ENCODE peak calls at places on chromosomes 11 and 22, in five cellular contexts. One of them, this sample, is unnamed.

GRCh38 chr22:19105867-19106802 is 16.1 kb downstream of the DGCR2 start:
- DNase-seq in GM12878: no peak
- DNase-seq in A549: peak
- DNase-seq in HepG2: no peak
- DNase-seq in K562: peak
- DNase-seq in this sample: no peak

GRCh38 chr11:57779275-57779674 is 17.7 kb downstream of the CTNND1 start:
- DNase-seq in A549: peak
- DNase-seq in GM12878: no peak
- DNase-seq in HepG2: peak
- DNase-seq in K562: no peak
- DNase-seq in this sample: no peak

GRCh38 chr11:60914620-60915249 is 777 bp downstream of the TMEM109 start:
- DNase-seq in GM12878: no peak
- DNase-seq in HepG2: no peak
- DNase-seq in A549: peak
- DNase-seq in K562: peak
- DNase-seq in this sample: peak

GRCh38 chr11:44229664-44230063 is 80.3 kb downstream of the ALX4 start:
- DNase-seq in HepG2: no peak
- DNase-seq in GM12878: no peak
- DNase-seq in K562: no peak
- DNase-seq in A549: no peak
- DNase-seq in this sample: no peak

GRCh38 chr22:41052661-41053490 is 39.5 kb upstream of the EP300 start:
- DNase-seq in HepG2: peak
- DNase-seq in GM12878: no peak
- DNase-seq in A549: no peak
- DNase-seq in K562: no peak
- DNase-seq in this sample: no peak

GRCh38 chr11:87455180-87455579 is 417.4 kb downstream of the TMEM135 start:
- DNase-seq in A549: no peak
- DNase-seq in HepG2: no peak
- DNase-seq in K562: no peak
- DNase-seq in GM12878: no peak
- DNase-seq in this sample: no peak

GRCh38 chr11:122394326-122394725 is 261.2 kb upstream of the UBASH3B start:
- DNase-seq in A549: no peak
- DNase-seq in K562: no peak
- DNase-seq in HepG2: no peak
- DNase-seq in GM12878: no peak
- DNase-seq in this sample: no peak

GRCh38 chr11:79439430-79439892 is 1.4 kb downstream of the TENM4 start:
- DNase-seq in HepG2: no peak
- DNase-seq in GM12878: no peak
- DNase-seq in A549: no peak
- DNase-seq in K562: no peak
- DNase-seq in this sample: no peak

GRCh38 chr11:44865866-44866272 is 84.8 kb downstream of the TP53I11 start:
- DNase-seq in HepG2: no peak
- DNase-seq in K562: no peak
- DNase-seq in A549: no peak
- DNase-seq in GM12878: no peak
- DNase-seq in this sample: no peak

GRCh38 chr11:73324116-73324515 is 16.0 kb downstream of the ARHGEF17 start:
- DNase-seq in HepG2: no peak
- DNase-seq in K562: no peak
- DNase-seq in GM12878: no peak
- DNase-seq in A549: no peak
- DNase-seq in this sample: no peak

GRCh38 chr11:19241260-19242183 is 777 bp upstream of the E2F8 start:
- DNase-seq in GM12878: no peak
- DNase-seq in K562: peak
- DNase-seq in A549: peak
- DNase-seq in HepG2: no peak
- DNase-seq in this sample: no peak

GRCh38 chr11:10899542-10899830 is 41.6 kb upstream of the ZBED5 start:
- DNase-seq in A549: no peak
- DNase-seq in HepG2: no peak
- DNase-seq in K562: peak
- DNase-seq in GM12878: no peak
- DNase-seq in this sample: no peak

GRCh38 chr11:424232-424631 is 9.4 kb upstream of the SIGIRR start:
- DNase-seq in K562: no peak
- DNase-seq in A549: no peak
- DNase-seq in HepG2: no peak
- DNase-seq in GM12878: no peak
- DNase-seq in this sample: no peak

GRCh38 chr11:70303070-70303469 is 32.6 kb downstream of the PPFIA1 start:
- DNase-seq in HepG2: no peak
- DNase-seq in GM12878: no peak
- DNase-seq in K562: no peak
- DNase-seq in A549: no peak
- DNase-seq in this sample: no peak

GRCh38 chr11:124736738-124737137 is 3.0 kb upstream of the NRGN start:
- DNase-seq in A549: no peak
- DNase-seq in GM12878: no peak
- DNase-seq in K562: no peak
- DNase-seq in HepG2: no peak
- DNase-seq in this sample: no peak

GRCh38 chr22:30922151-30922611 is 46.4 kb downstream of the MORC2 start:
- DNase-seq in K562: no peak
- DNase-seq in HepG2: no peak
- DNase-seq in A549: no peak
- DNase-seq in GM12878: peak
- DNase-seq in this sample: no peak

GRCh38 chr22:17980013-17980510 is 44.3 kb downstream of the MICAL3 start:
- DNase-seq in A549: no peak
- DNase-seq in K562: no peak
- DNase-seq in GM12878: no peak
- DNase-seq in HepG2: no peak
- DNase-seq in this sample: no peak

GRCh38 chr22:17982572-17983141 is 41.7 kb downstream of the MICAL3 start:
- DNase-seq in GM12878: no peak
- DNase-seq in A549: no peak
- DNase-seq in HepG2: no peak
- DNase-seq in K562: no peak
- DNase-seq in this sample: no peak

GRCh38 chr22:17978027-17978426 is 46.3 kb downstream of the MICAL3 start:
- DNase-seq in K562: no peak
- DNase-seq in A549: no peak
- DNase-seq in HepG2: no peak
- DNase-seq in GM12878: no peak
- DNase-seq in this sample: no peak

GRCh38 chr22:17981497-17981896 is 42.9 kb downstream of the MICAL3 start:
- DNase-seq in A549: no peak
- DNase-seq in GM12878: no peak
- DNase-seq in K562: no peak
- DNase-seq in HepG2: no peak
- DNase-seq in this sample: no peak

DNA sequence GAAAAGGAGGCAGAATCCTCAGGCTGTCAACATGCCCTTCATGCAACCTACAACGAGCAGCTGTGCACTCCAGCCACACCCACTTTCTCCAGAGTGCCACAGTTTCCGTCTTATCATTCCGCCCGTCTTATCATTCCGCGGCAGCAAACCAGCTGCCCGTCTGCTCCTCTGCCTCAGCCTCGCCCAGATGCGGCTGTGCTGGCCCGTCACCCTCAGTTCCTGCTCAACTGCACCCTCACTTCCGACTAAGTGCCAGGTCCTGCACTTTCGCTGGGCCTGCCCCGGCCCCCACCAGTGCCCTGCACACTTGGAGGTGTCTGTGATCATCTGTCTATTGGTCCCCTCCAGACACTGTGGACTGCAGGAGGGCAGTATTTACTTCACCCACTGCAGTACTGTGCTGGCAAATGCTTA is 43.7 kb downstream of the MICAL3 start:
- DNase-seq in GM12878: no peak
- DNase-seq in HepG2: no peak
- DNase-seq in K562: peak
- DNase-seq in A549: no peak
- DNase-seq in this sample: no peak
- TF ChIP-seq POLR2A in GM12878: no peak
- TF ChIP-seq POLR2A in HepG2: no peak
- TF ChIP-seq POLR2A in K562: no peak
- TF ChIP-seq POLR2A in A549: no peak
- TF ChIP-seq POLR2A in this sample: no peak

DNA sequence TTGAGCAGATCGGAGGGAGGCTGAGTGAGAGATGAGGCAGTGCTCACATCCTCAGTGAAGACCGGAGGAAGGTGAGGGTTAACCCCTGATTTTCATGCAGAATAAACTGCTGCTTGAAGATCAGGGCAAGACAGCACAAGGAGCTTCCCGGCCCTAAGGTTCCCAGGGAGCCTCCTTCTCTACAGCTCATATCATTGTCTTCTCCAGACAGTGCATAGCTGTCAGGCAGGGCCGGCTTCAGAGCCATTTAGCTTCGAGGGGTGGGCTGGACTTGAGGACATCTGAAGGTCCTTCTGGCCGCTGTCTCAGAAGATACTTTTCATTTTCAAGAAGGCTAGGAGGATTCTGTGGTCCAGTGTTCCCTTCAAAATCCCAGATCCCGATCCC is 7.2 kb downstream of the ADAMTS8 start:
- DNase-seq in K562: no peak
- DNase-seq in GM12878: no peak
- DNase-seq in HepG2: no peak
- DNase-seq in A549: no peak
- DNase-seq in this sample: no peak
- TF ChIP-seq CHD2 in K562: no peak
- TF ChIP-seq CHD2 in GM12878: no peak
- TF ChIP-seq CHD2 in HepG2: no peak
- TF ChIP-seq CHD2 in A549: no peak
- TF ChIP-seq CHD2 in this sample: no peak

DNA sequence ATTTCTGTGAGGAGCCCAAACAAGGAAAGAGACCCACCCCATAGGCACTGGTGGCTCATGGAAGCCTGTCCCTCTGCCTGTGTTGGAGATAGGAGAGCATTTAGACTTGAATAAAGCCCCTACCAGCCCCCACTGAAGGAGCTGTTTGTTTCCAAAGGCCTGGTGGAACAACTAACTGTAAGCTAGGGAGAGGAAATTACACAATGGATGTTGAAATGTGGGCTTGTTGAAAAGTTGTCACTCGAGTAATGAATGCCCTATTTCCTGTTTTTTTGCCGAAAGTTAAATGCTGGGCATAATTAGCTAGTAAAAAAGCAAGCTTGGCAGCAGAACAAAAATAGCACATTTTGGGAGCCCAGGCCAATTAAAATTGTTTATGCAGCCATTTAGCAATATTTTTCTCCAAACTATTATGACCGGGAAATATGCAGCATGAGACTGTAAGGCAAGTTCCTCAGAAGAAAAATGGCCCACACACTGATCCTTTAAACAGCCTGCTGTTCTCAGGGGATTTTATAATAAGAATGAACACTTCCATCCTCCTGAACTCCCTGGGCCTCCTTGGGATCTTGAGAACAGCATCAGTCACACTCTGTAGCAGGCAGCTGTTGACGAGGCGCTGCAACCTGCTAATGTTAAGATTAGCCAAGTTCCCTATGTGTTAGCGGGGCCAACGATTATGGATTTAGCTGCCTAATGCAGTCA is 38.6 kb upstream of the LMO2 start:
- DNase-seq in K562: no peak
- DNase-seq in HepG2: no peak
- DNase-seq in A549: no peak
- DNase-seq in GM12878: no peak
- DNase-seq in this sample: no peak
- TF ChIP-seq POLR2A in K562: no peak
- TF ChIP-seq POLR2A in HepG2: no peak
- TF ChIP-seq POLR2A in A549: no peak
- TF ChIP-seq POLR2A in GM12878: no peak
- TF ChIP-seq POLR2A in this sample: no peak

DNA sequence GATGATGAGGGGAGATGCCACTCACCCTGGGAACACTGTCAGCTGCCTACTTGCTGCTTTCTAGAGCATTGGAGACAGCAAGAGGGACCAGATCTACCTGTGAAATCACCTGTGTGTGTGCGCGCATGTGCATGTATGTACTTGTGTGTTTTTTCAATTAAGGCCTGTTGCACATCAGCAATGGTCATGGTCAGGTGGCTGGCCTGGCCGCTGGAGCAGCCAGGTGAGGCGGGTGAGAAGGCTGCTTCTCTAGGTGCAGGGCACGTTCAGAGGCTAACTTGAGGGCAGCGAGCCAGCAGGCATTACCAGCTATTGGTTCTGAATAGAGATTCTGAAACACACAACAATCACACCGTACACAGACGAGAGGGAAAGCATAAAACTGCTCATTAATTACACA is 65.1 kb downstream of the PARVG start:
- DNase-seq in HepG2: no peak
- DNase-seq in A549: no peak
- DNase-seq in GM12878: no peak
- DNase-seq in K562: no peak
- DNase-seq in this sample: peak
- TF ChIP-seq CHD2 in HepG2: no peak
- TF ChIP-seq CHD2 in A549: no peak
- TF ChIP-seq CHD2 in GM12878: no peak
- TF ChIP-seq CHD2 in K562: no peak
- TF ChIP-seq CHD2 in this sample: no peak

GRCh38 chr11:62786318-62787004 is 741 bp upstream of the TMEM179B start:
- DNase-seq in K562: peak
- DNase-seq in GM12878: no peak
- DNase-seq in A549: peak
- DNase-seq in HepG2: peak
- DNase-seq in this sample: peak
- TF ChIP-seq POLR2A in K562: no peak
- TF ChIP-seq POLR2A in GM12878: peak
- TF ChIP-seq POLR2A in A549: peak
- TF ChIP-seq POLR2A in HepG2: no peak
- TF ChIP-seq POLR2A in this sample: no peak

This sample was measured in H1.